ENCODE peak calls at places on chromosomes 5 and 9, in nine cellular contexts. D is kidney epithelial cell; W is occipital lobe; P is GM12892; S is Kasumi-1; A is activated CD4-positive, alpha-beta T cell treated with anti-CD3 and anti-CD28 coated beads, Interleukin-2, amount 50 U/mL, for 48 hours; M is tibial artery; U is DND-41; O is fibroblast of the conjunctiva. E is an unnamed sample.

GRCh38 chr5:1090538-1090937 is 21.3 kb downstream of the SLC12A7 start:
- DNase-seq in D (no peak), W (no peak), P (no peak), S (no peak), A (no peak), M (no peak), U (no peak), O (no peak), E (peak; percentile 61)

GRCh38 chr5:77774981-77775772 is 962 bp downstream of the TBCA start:
- DNase-seq in D (no peak), W (no peak), P (no peak), S (peak; percentile 35), A (no peak), M (no peak), U (no peak), O (peak; percentile 3), E (no peak)

GRCh38 chr9:73038089-73038509 is 85.2 kb upstream of the ALDH1A1 start:
- DNase-seq in D (no peak), W (no peak), P (no peak), S (no peak), A (no peak), M (no peak), U (no peak), O (no peak), E (no peak)

GRCh38 chr9:4741365-4742031 is 496 bp upstream of the AK3 start:
- DNase-seq in D (no peak), W (peak; percentile 46), P (peak; percentile 14), S (no peak), A (peak; percentile 19), M (peak; percentile 72), U (no peak), O (no peak), E (no peak)

GRCh38 chr5:965604-966344 is 42.8 kb upstream of the NKD2 start:
- DNase-seq in D (no peak), W (no peak), P (no peak), S (no peak), A (no peak), M (peak; percentile 51), U (no peak), O (no peak), E (no peak)

GRCh38 chr5:1346627-1347440 is 1.9 kb upstream of the CLPTM1L start:
- DNase-seq in D (no peak), W (no peak), P (no peak), S (no peak), A (no peak), M (no peak), U (no peak), O (no peak), E (no peak)

GRCh38 chr9:131096490-131097258 is at the start of gene AIF1L:
- DNase-seq in D (no peak), W (no peak), P (no peak), S (peak; percentile 31), A (peak; percentile 8), M (peak; percentile 74), U (no peak), O (no peak), E (no peak)

GRCh38 chr5:68122929-68123328 is 92.6 kb upstream of the PIK3R1 start:
- DNase-seq in D (no peak), W (no peak), P (no peak), S (no peak), A (no peak), M (no peak), U (no peak), O (no peak), E (no peak)

GRCh38 chr5:22678886-22679285 is 174.3 kb downstream of the CDH12 start:
- DNase-seq in D (no peak), W (no peak), P (no peak), S (no peak), A (no peak), M (no peak), U (no peak), O (no peak), E (no peak)

GRCh38 chr5:172902497-172903472 is 56.4 kb upstream of the RPL26L1 start:
- DNase-seq in D (peak; percentile 87), W (peak; percentile 26), P (no peak), S (no peak), A (no peak), M (peak; percentile 93), U (no peak), O (peak; percentile 77), E (peak; percentile 83)

GRCh38 chr9:6924149-6924548 is 166.4 kb downstream of the KDM4C start:
- DNase-seq in D (no peak), W (no peak), P (no peak), S (no peak), A (no peak), M (no peak), U (no peak), O (no peak), E (no peak)

GRCh38 chr9:113526231-113526746 is 62.8 kb downstream of the RGS3 start:
- DNase-seq in D (no peak), W (no peak), P (no peak), S (no peak), A (no peak), M (no peak), U (no peak), O (no peak), E (no peak)

GRCh38 chr5:132466453-132467291 is 23.9 kb downstream of the IRF1 start:
- DNase-seq in D (no peak), W (no peak), P (no peak), S (peak; percentile 98), A (peak; percentile 53), M (no peak), U (peak; percentile 98), O (no peak), E (peak; percentile 37)

GRCh38 chr5:169162407-169162806 is 138.5 kb downstream of the SLIT3 start:
- DNase-seq in D (no peak), W (no peak), P (no peak), S (no peak), A (no peak), M (no peak), U (no peak), O (no peak), E (no peak)

GRCh38 chr5:960551-960950 is 48.1 kb upstream of the NKD2 start:
- DNase-seq in D (no peak), W (no peak), P (no peak), S (no peak), A (no peak), M (no peak), U (no peak), O (no peak), E (no peak)

GRCh38 chr5:100406640-100407039 is 128.5 kb upstream of the FAM174A start:
- DNase-seq in D (no peak), W (no peak), P (no peak), S (no peak), A (no peak), M (no peak), U (no peak), O (no peak), E (no peak)

GRCh38 chr5:14467251-14467650 is 114.3 kb upstream of the OTULINL start:
- DNase-seq in D (no peak), W (no peak), P (no peak), S (no peak), A (no peak), M (no peak), U (no peak), O (no peak), E (no peak)

GRCh38 chr5:150209020-150209635 is 19.3 kb downstream of the SLC6A7 start:
- DNase-seq in D (peak; percentile 18), W (no peak), P (no peak), S (peak; percentile 89), A (no peak), M (peak; percentile 94), U (peak; percentile 27), O (no peak), E (no peak)

GRCh38 chr5:149581192-149581861 is at the start of gene ARHGEF37:
- DNase-seq in D (no peak), W (peak; percentile 75), P (no peak), S (no peak), A (peak; percentile 64), M (peak; percentile 91), U (no peak), O (no peak), E (peak; percentile 86)

GRCh38 chr9:72324974-72325373 is 40.0 kb downstream of the ZFAND5 start:
- DNase-seq in D (no peak), W (no peak), P (no peak), S (no peak), A (no peak), M (no peak), U (no peak), O (no peak), E (no peak)

GRCh38 chr5:127290019-127290945 is at the start of gene MEGF10:
- DNase-seq in D (no peak), W (peak; percentile 45), P (peak; percentile 28), S (no peak), A (peak; percentile 19), M (no peak), U (no peak), O (no peak), E (peak; percentile 39)

GRCh38 chr5:149666212-149666852 is 63.8 kb upstream of the PPARGC1B start:
- DNase-seq in D (no peak), W (no peak), P (no peak), S (no peak), A (no peak), M (no peak), U (no peak), O (no peak), E (no peak)

GRCh38 chr5:78745985-78746384 is 97.4 kb upstream of the LHFPL2 start:
- DNase-seq in D (no peak), W (no peak), P (no peak), S (no peak), A (no peak), M (no peak), U (no peak), O (no peak), E (no peak)

GRCh38 chr9:113602126-113603119 is 138.9 kb downstream of the RGS3 start:
- DNase-seq in D (no peak), W (no peak), P (peak; percentile 86), S (peak; percentile 74), A (peak; percentile 65), M (peak; percentile 95), U (peak; percentile 48), O (peak; percentile 47), E (peak; percentile 87)